ENCODE peak calls at places on chromosomes 16 and 17, in ten cellular contexts. S is mesendoderm, P is H54, F is choroid plexus epithelial cell, Y is NCI-H1048, T is Right ventricle myocardium superior, C is Peyer's patch, A is SIG-M5, Z is AG04450, V is NCI-H510A treated with DMSO at 0.1 percent for 48 hours. M is an unnamed sample.

GRCh38 chr17:75524971-75525805 is at the start of gene LLGL2:
- DNase-seq in A (no peak), T (peak; percentile 84), Y (peak; percentile 76), Z (no peak), P (no peak), S (peak; percentile 94), V (peak; percentile 87), F (peak; percentile 39), C (peak; percentile 96), M (peak; percentile 96)

GRCh38 chr16:4414187-4414909 is 2.0 kb downstream of the CORO7 start:
- DNase-seq in A (no peak), C (no peak), Z (no peak), V (no peak), S (no peak), P (no peak), Y (no peak), F (no peak), T (no peak), M (no peak)

GRCh38 chr16:88638323-88639230 is at the start of gene IL17C:
- DNase-seq in Y (no peak), S (no peak), C (peak; percentile 77), T (no peak), V (peak; percentile 78), F (no peak), P (no peak), Z (no peak), A (no peak), M (peak; percentile 52)

GRCh38 chr17:80792373-80792781 is 199.3 kb upstream of the CHMP6 start:
- DNase-seq in Z (no peak), F (peak; percentile 80), A (no peak), P (no peak), V (no peak), Y (no peak), S (no peak), C (no peak), T (no peak), M (no peak)

GRCh38 chr17:27906238-27906603 is 13.1 kb upstream of the LYRM9 start:
- DNase-seq in F (no peak), C (no peak), Z (no peak), T (no peak), P (no peak), A (no peak), Y (no peak), S (no peak), V (no peak), M (no peak)

GRCh38 chr16:80014241-80014939 is 413.9 kb upstream of the MAF start:
- DNase-seq in F (no peak), Z (no peak), P (no peak), A (no peak), Y (no peak), S (no peak), V (peak; percentile 6), C (no peak), T (no peak), M (no peak)

GRCh38 chr17:38868968-38869646 is 751 bp upstream of the LASP1 start:
- DNase-seq in V (peak; percentile 76), P (no peak), Y (peak; percentile 69), Z (peak; percentile 77), A (peak; percentile 23), S (peak; percentile 95), T (peak; percentile 92), F (peak; percentile 94), C (peak; percentile 94), M (peak; percentile 70)

GRCh38 chr17:75785016-75785769 is 587 bp downstream of the UNK start:
- DNase-seq in Z (peak; percentile 73), P (peak; percentile 70), V (peak; percentile 90), Y (peak; percentile 87), C (peak; percentile 96), F (peak; percentile 95), S (peak; percentile 97), A (peak; percentile 72), T (peak; percentile 93), M (peak; percentile 89)

GRCh38 chr16:11208916-11209665 is 46.9 kb downstream of the SOCS1 start:
- DNase-seq in F (no peak), V (no peak), T (no peak), A (no peak), P (no peak), S (no peak), Y (no peak), Z (no peak), C (no peak), M (no peak)

GRCh38 chr16:287298-287811 is 4.4 kb downstream of the PDIA2 start:
- DNase-seq in Z (no peak), Y (no peak), C (no peak), P (peak; percentile 72), S (no peak), T (no peak), V (peak; percentile 26), A (no peak), F (no peak), M (no peak)

GRCh38 chr17:55198690-55199370 is 65.9 kb upstream of the HLF start:
- DNase-seq in C (no peak), F (no peak), Z (no peak), S (no peak), A (no peak), V (no peak), P (no peak), Y (no peak), T (no peak), M (no peak)

GRCh38 chr16:86044241-86044671 is 145.3 kb downstream of the IRF8 start:
- DNase-seq in S (peak; percentile 78), V (no peak), F (peak; percentile 65), T (peak; percentile 64), P (peak; percentile 64), Y (no peak), C (peak; percentile 55), A (no peak), Z (peak; percentile 23), M (peak; percentile 78)

GRCh38 chr17:10117581-10118001 is 80.8 kb downstream of the GAS7 start:
- DNase-seq in T (peak; percentile 66), S (peak; percentile 88), Y (no peak), P (no peak), Z (no peak), A (no peak), C (no peak), V (no peak), F (peak; percentile 53), M (no peak)

GRCh38 chr17:65824901-65825300 is 263.5 kb upstream of the AXIN2 start:
- DNase-seq in S (no peak), A (no peak), T (no peak), C (no peak), P (no peak), F (no peak), V (no peak), Z (no peak), Y (no peak), M (no peak)

GRCh38 chr16:85019659-85020245 is 7.8 kb upstream of the KIAA0513 start:
- DNase-seq in A (no peak), C (no peak), Z (no peak), T (peak; percentile 69), P (no peak), Y (no peak), F (no peak), V (no peak), S (no peak), M (no peak)

GRCh38 chr17:76235883-76236282 is 4.4 kb downstream of the RNF157 start:
- DNase-seq in A (no peak), S (no peak), C (no peak), Y (no peak), Z (no peak), V (no peak), T (no peak), P (no peak), F (no peak), M (no peak)

GRCh38 chr16:29815032-29815721 is 775 bp upstream of the PAGR1 start:
- DNase-seq in A (no peak), Y (no peak), S (peak; percentile 59), C (peak; percentile 60), F (peak; percentile 21), Z (no peak), T (peak; percentile 68), P (no peak), V (peak; percentile 46), M (no peak)

GRCh38 chr17:81234940-81235821 is 3.7 kb downstream of the TEPSIN start:
- DNase-seq in F (no peak), Y (no peak), C (no peak), V (no peak), A (no peak), P (no peak), T (no peak), Z (no peak), S (no peak), M (no peak)

GRCh38 chr17:57247913-57248312 is 8.4 kb upstream of the MSI2 start:
- DNase-seq in S (no peak), F (no peak), Y (no peak), P (no peak), V (no peak), Z (no peak), T (no peak), C (no peak), A (no peak), M (no peak)

GRCh38 chr17:40018211-40019121 is 3.2 kb downstream of the CSF3 start:
- DNase-seq in T (peak; percentile 68), C (no peak), S (peak; percentile 70), Z (no peak), A (no peak), F (peak; percentile 23), Y (no peak), V (no peak), P (no peak), M (no peak)

GRCh38 chr17:76506408-76507328 is 5.4 kb upstream of the RHBDF2 start:
- DNase-seq in A (no peak), C (peak; percentile 91), V (peak; percentile 74), S (peak; percentile 76), Y (peak; percentile 39), P (peak; percentile 77), T (peak; percentile 90), Z (no peak), F (peak; percentile 67), M (peak; percentile 84)

GRCh38 chr16:212999-213398 is 16.2 kb downstream of the LUC7L start:
- DNase-seq in Z (no peak), T (no peak), V (no peak), S (no peak), F (peak; percentile 16), C (peak; percentile 6), P (no peak), Y (no peak), A (no peak), M (no peak)

GRCh38 chr17:67800495-67800928 is 24.8 kb upstream of the BPTF start:
- DNase-seq in T (peak; percentile 77), F (peak; percentile 91), S (peak; percentile 88), V (peak; percentile 58), C (peak; percentile 86), Y (peak; percentile 12), Z (peak; percentile 26), P (peak; percentile 72), A (no peak), M (peak; percentile 81)

GRCh38 chr17:79612468-79613194 is 1.8 kb upstream of the RBFOX3 start:
- DNase-seq in T (no peak), P (peak; percentile 90), Z (no peak), V (peak; percentile 1), C (peak; percentile 69), Y (peak; percentile 3), F (peak; percentile 13), S (peak; percentile 80), A (no peak), M (peak; percentile 80)

GRCh38 chr17:76191891-76192290 is 48.4 kb downstream of the RNF157 start:
- DNase-seq in Y (no peak), T (no peak), Z (no peak), A (no peak), V (no peak), C (no peak), F (peak; percentile 29), P (no peak), S (no peak), M (no peak)

GRCh38 chr17:1109606-1110523 is 69.9 kb downstream of the ABR start:
- DNase-seq in A (no peak), V (no peak), P (no peak), Z (no peak), F (peak; percentile 18), C (peak; percentile 90), T (peak; percentile 76), S (peak; percentile 70), Y (no peak), M (no peak)

GRCh38 chr16:77059441-77059840 is 131.5 kb upstream of the MON1B start:
- DNase-seq in V (no peak), F (no peak), P (no peak), Z (no peak), T (no peak), Y (no peak), C (no peak), S (no peak), A (no peak), M (no peak)

GRCh38 chr16:86768999-86769398 is 190.7 kb downstream of the FOXL1 start:
- DNase-seq in T (no peak), Z (no peak), P (no peak), V (no peak), Y (no peak), A (no peak), F (no peak), S (no peak), C (peak; percentile 20), M (no peak)

M was measured in K562.